ENCODE peak calls at places on chromosomes 2 and 18, in nine cellular contexts. I is omental fat pad, X is lower lobe of right lung, H is psoas muscle, B is OCI-LY7, L is WERI-Rb-1, D is ovary, V is GM12864, A is HFFc6. P is an unnamed sample.

GRCh38 chr2:45928946-45929345 is 277.5 kb downstream of the PRKCE start:
- DNase-seq in I (no peak), X (no peak), H (no peak), B (no peak), L (no peak), D (no peak), V (no peak), A (no peak), P (no peak)

GRCh38 chr2:166932032-166932431 is 43.8 kb downstream of the XIRP2 start:
- DNase-seq in I (no peak), X (no peak), H (no peak), B (no peak), L (no peak), D (no peak), V (no peak), A (no peak), P (no peak)

GRCh38 chr2:238552226-238552625 is 125.5 kb downstream of the ASB1 start:
- DNase-seq in I (no peak), X (no peak), H (no peak), B (no peak), L (no peak), D (no peak), V (no peak), A (no peak), P (no peak)

GRCh38 chr2:147711031-147711430 is 133.8 kb upstream of the ACVR2A start:
- DNase-seq in I (no peak), X (no peak), H (no peak), B (no peak), L (no peak), D (no peak), V (no peak), A (peak), P (no peak)

GRCh38 chr18:22739789-22740188 is 193.3 kb upstream of the RBBP8 start:
- DNase-seq in I (no peak), X (no peak), H (no peak), B (no peak), L (no peak), D (no peak), V (no peak), A (no peak), P (no peak)

GRCh38 chr2:238225911-238226697 is 13.7 kb downstream of the HES6 start:
- DNase-seq in I (no peak), X (no peak), H (no peak), B (no peak), L (no peak), D (peak), V (no peak), A (no peak), P (no peak)

GRCh38 chr2:228401065-228401912 is 219.8 kb upstream of the SPHKAP start:
- DNase-seq in I (no peak), X (no peak), H (no peak), B (peak), L (no peak), D (no peak), V (no peak), A (peak), P (peak)

GRCh38 chr2:96661324-96661723 is 18.8 kb downstream of the FER1L5 start:
- DNase-seq in I (no peak), X (no peak), H (no peak), B (no peak), L (no peak), D (no peak), V (no peak), A (no peak), P (no peak)

GRCh38 chr2:144595686-144596073 is 75.8 kb upstream of the ZEB2 start:
- DNase-seq in I (no peak), X (no peak), H (no peak), B (peak), L (no peak), D (no peak), V (no peak), A (no peak), P (no peak)

GRCh38 chr18:44638141-44638540 is 42.5 kb upstream of the SETBP1 start:
- DNase-seq in I (no peak), X (no peak), H (no peak), B (no peak), L (no peak), D (no peak), V (no peak), A (no peak), P (no peak)
- TF ChIP-seq CTCF in I (no peak), X (no peak), H (no peak), B (no peak), L (no peak), D (no peak), V (no peak), A (no peak), P (no peak)

GRCh38 chr2:100919316-100919715 is 82.8 kb upstream of the RPL31 start:
- DNase-seq in I (no peak), X (no peak), H (no peak), B (peak), L (no peak), D (no peak), V (no peak), A (no peak), P (peak)
- TF ChIP-seq CTCF in I (no peak), X (peak), H (no peak), B (peak), L (peak), D (no peak), V (peak), A (peak), P (peak)

DNA sequence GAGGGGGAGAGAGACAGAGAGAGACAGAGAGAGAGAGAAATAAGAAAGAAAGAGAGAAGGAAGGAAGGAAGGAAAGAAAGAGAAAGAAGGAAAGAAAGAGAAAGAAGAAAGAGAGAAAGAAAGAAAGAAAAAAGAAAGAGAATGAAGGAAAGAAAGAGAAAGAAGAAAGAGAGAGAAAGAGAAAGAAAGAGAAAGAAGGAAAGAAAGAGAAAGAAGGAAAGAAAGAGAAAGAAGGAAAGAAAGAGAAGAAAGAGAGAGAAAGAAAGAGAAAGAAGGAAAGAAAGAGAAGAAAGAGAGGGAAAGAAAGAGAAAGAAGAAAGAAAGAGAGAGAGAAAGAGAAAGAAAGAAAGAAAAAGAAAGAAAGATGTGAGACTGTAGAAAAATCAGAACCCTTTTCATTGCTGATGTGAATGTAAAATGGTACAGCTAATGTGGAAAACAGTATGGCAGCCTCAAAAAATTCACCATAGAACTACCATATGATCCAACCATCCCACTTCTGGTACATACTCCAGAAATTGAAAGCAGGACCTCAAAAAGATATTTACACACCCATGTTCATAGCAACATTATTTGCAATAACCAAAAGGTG is 203.4 kb upstream of the POU3F3 start:
- DNase-seq in I (no peak), X (no peak), H (no peak), B (no peak), L (no peak), D (no peak), V (no peak), A (no peak), P (no peak)
- TF ChIP-seq CTCF in I (no peak), X (no peak), H (no peak), B (no peak), L (no peak), D (no peak), V (no peak), A (no peak), P (no peak)

GRCh38 chr2:19774788-19775156 is 127.0 kb downstream of the TTC32 start:
- DNase-seq in I (no peak), X (no peak), H (no peak), B (no peak), L (no peak), D (no peak), V (no peak), A (no peak), P (no peak)
- TF ChIP-seq CTCF in I (no peak), X (no peak), H (no peak), B (no peak), L (no peak), D (no peak), V (no peak), A (no peak), P (no peak)

GRCh38 chr2:172116107-172116506 is 13.4 kb upstream of the DLX2 start:
- DNase-seq in I (no peak), X (no peak), H (no peak), B (no peak), L (no peak), D (no peak), V (no peak), A (no peak), P (no peak)

GRCh38 chr2:172114579-172114978 is 11.9 kb upstream of the DLX2 start:
- DNase-seq in I (no peak), X (no peak), H (no peak), B (no peak), L (no peak), D (no peak), V (no peak), A (no peak), P (no peak)

GRCh38 chr2:172109256-172109655 is 6.6 kb upstream of the DLX2 start:
- DNase-seq in I (no peak), X (no peak), H (no peak), B (no peak), L (no peak), D (no peak), V (no peak), A (no peak), P (no peak)

GRCh38 chr2:172109670-172110421 is 7.1 kb upstream of the DLX2 start:
- DNase-seq in I (no peak), X (no peak), H (no peak), B (no peak), L (no peak), D (no peak), V (no peak), A (no peak), P (peak)

GRCh38 chr2:172113617-172114016 is 10.9 kb upstream of the DLX2 start:
- DNase-seq in I (no peak), X (no peak), H (no peak), B (peak), L (no peak), D (no peak), V (no peak), A (peak), P (peak)
- TF ChIP-seq CTCF in I (no peak), X (peak), H (peak), B (peak), L (peak), D (peak), V (peak), A (peak), P (no peak)

GRCh38 chr2:76870011-76870410 is 652.2 kb downstream of the LRRTM4 start:
- DNase-seq in I (no peak), X (no peak), H (no peak), B (no peak), L (no peak), D (no peak), V (no peak), A (no peak), P (no peak)
- TF ChIP-seq CTCF in I (no peak), X (no peak), H (no peak), B (no peak), L (no peak), D (no peak), V (no peak), A (no peak), P (no peak)

GRCh38 chr18:56785006-56785405 is 133.8 kb downstream of the WDR7 start:
- DNase-seq in I (no peak), X (no peak), H (no peak), B (no peak), L (peak), D (no peak), V (no peak), A (no peak), P (no peak)

GRCh38 chr18:56789889-56790180 is 138.7 kb downstream of the WDR7 start:
- DNase-seq in I (no peak), X (no peak), H (no peak), B (no peak), L (no peak), D (no peak), V (no peak), A (no peak), P (no peak)

GRCh38 chr18:56787392-56787791 is 136.2 kb downstream of the WDR7 start:
- DNase-seq in I (no peak), X (no peak), H (no peak), B (no peak), L (no peak), D (no peak), V (no peak), A (no peak), P (no peak)

GRCh38 chr18:56789004-56789888 is 138.1 kb downstream of the WDR7 start:
- DNase-seq in I (no peak), X (no peak), H (no peak), B (peak), L (peak), D (no peak), V (no peak), A (peak), P (peak)
- TF ChIP-seq CTCF in I (no peak), X (peak), H (peak), B (peak), L (peak), D (no peak), V (peak), A (peak), P (peak)

GRCh38 chr2:131154647-131155046 is 49.5 kb downstream of the PLEKHB2 start:
- DNase-seq in I (no peak), X (no peak), H (no peak), B (no peak), L (no peak), D (no peak), V (no peak), A (no peak), P (no peak)

GRCh38 chr2:131155208-131155855 is 50.2 kb downstream of the PLEKHB2 start:
- DNase-seq in I (no peak), X (no peak), H (no peak), B (no peak), L (no peak), D (no peak), V (no peak), A (no peak), P (no peak)

GRCh38 chr2:131152065-131152464 is 46.9 kb downstream of the PLEKHB2 start:
- DNase-seq in I (no peak), X (no peak), H (no peak), B (peak), L (no peak), D (no peak), V (no peak), A (no peak), P (no peak)

GRCh38 chr2:131154071-131154531 is 49.0 kb downstream of the PLEKHB2 start:
- DNase-seq in I (no peak), X (peak), H (peak), B (peak), L (peak), D (no peak), V (peak), A (peak), P (peak)

DNA sequence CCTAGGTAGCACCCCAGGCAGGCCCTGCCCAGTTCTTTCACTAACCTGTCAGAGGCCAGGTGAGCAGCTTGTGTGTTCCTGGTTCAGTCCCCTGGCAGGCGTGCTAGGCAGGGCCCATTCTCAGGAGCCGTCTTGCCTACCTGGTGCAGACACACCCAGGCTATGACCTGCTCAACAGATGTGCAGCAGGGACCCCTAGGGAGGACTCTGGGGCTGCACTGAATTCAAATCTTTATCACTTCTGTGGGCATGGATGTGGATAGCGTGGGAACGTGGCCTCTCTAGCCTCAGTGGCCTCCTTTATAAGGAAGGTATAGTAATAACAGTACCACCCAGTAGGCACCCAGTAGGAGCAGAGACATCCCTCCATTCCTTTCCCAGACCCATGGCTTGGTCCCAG is 48.4 kb downstream of the PLEKHB2 start:
- DNase-seq in I (no peak), X (no peak), H (no peak), B (peak), L (no peak), D (no peak), V (no peak), A (no peak), P (no peak)
- TF ChIP-seq CTCF in I (no peak), X (no peak), H (no peak), B (no peak), L (no peak), D (no peak), V (no peak), A (no peak), P (no peak)

DNA sequence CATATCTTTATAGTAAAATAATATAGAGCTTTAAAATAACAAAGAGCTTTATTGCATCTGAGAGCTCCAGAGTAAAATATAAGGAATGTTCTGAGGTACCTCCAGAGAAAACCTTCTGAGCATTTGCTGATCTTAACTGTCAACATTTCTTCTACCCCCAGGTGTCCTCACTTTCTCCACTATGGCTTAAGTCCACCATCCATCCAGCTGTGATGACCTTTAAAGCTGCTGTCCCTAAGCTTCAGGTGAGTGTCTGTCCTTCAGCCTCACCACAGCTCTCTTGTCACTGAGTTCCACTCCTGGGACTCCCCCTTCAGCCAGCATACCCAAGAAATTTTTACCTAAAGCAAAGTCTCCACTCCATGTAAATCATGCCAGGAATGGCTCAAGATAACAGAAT is 137.9 kb downstream of the MYO5B start:
- DNase-seq in I (no peak), X (no peak), H (no peak), B (no peak), L (no peak), D (no peak), V (no peak), A (no peak), P (no peak)
- TF ChIP-seq CTCF in I (no peak), X (no peak), H (no peak), B (no peak), L (no peak), D (no peak), V (no peak), A (no peak), P (no peak)

DNA sequence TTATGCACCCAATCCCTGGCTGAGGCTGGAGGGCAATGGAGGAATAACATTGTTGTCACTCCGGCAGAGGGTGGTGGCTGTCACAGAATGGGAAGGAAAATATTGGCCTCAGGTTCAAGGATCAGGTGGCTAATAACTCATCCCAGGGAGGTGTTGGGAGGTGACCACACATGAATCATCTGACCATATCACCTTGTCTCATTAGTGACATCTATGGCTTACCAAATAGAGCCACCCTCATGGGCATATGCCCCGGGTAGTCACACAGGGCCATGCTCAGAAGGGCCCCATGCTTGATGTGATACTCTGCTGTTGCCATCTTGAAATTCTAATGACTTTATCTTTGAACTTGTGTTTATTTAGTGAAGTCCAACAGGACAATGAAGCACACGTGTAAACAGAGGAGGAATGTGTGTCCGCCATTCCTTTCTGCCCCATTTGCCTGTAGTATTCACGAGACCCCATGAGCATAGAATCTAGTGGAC is 27.5 kb upstream of the HK2 start:
- DNase-seq in I (no peak), X (no peak), H (no peak), B (no peak), L (no peak), D (no peak), V (no peak), A (no peak), P (no peak)
- TF ChIP-seq CTCF in I (no peak), X (no peak), H (no peak), B (no peak), L (no peak), D (no peak), V (no peak), A (no peak), P (no peak)

P was measured in GM20000.